ENCODE peak calls at places on chromosomes 6 and 20, in five cellular contexts. V is ascending aorta, R is esophagus squamous epithelium, Z is AG04450, E is PC-3. K is an unnamed sample.

GRCh38 chr6:13267142-13267621 is 61.2 kb downstream of the TBC1D7 start:
- DNase-seq in Z (no peak), E (peak), R (no peak), V (no peak), K (no peak)

GRCh38 chr20:5714261-5715041 is 35.8 kb upstream of the SHLD1 start:
- DNase-seq in Z (no peak), E (peak), V (no peak), R (no peak), K (no peak)

GRCh38 chr6:143664171-143664570 is 13.6 kb upstream of the PHACTR2 start:
- DNase-seq in V (no peak), E (no peak), Z (no peak), R (no peak), K (no peak)

GRCh38 chr6:3226422-3227362 is 761 bp downstream of the TUBB2B start:
- DNase-seq in V (no peak), Z (no peak), R (no peak), E (no peak), K (no peak)

GRCh38 chr6:15296735-15297134 is 50.9 kb downstream of the JARID2 start:
- DNase-seq in R (no peak), Z (no peak), V (no peak), E (no peak), K (no peak)

GRCh38 chr6:113219783-113220182 is 637.4 kb upstream of the MARCKS start:
- DNase-seq in R (no peak), V (no peak), E (no peak), Z (no peak), K (no peak)

GRCh38 chr6:141107562-141108160 is 1025.1 kb upstream of the GJE1 start:
- DNase-seq in R (no peak), E (peak), V (no peak), Z (no peak), K (peak)

GRCh38 chr6:156250593-156250992 is 526.6 kb upstream of the ARID1B start:
- DNase-seq in E (no peak), R (no peak), Z (no peak), V (no peak), K (no peak)

GRCh38 chr20:22795897-22796296 is 211.5 kb upstream of the FOXA2 start:
- DNase-seq in R (no peak), V (no peak), E (peak), Z (peak), K (peak)

GRCh38 chr6:129209355-129209754 is 326.4 kb downstream of the LAMA2 start:
- DNase-seq in R (no peak), E (no peak), V (no peak), Z (no peak), K (no peak)

GRCh38 chr6:134550604-134551003 is 232.7 kb upstream of the SGK1 start:
- DNase-seq in V (no peak), Z (peak), R (no peak), E (no peak), K (no peak)

GRCh38 chr20:32820000-32820697 is 395 bp downstream of the MAPRE1 start:
- DNase-seq in Z (no peak), E (peak), V (no peak), R (peak), K (no peak)

GRCh38 chr6:118708736-118709135 is 57.3 kb upstream of the CEP85L start:
- DNase-seq in Z (no peak), E (peak), R (no peak), V (no peak), K (no peak)

GRCh38 chr6:13248053-13248452 is 80.3 kb downstream of the TBC1D7 start:
- DNase-seq in Z (peak), R (no peak), E (peak), V (no peak), K (no peak)

GRCh38 chr20:1319462-1319861 is 9.5 kb downstream of the SDCBP2 start:
- DNase-seq in Z (no peak), E (no peak), R (no peak), V (no peak), K (no peak)

GRCh38 chr6:89941031-89941775 is 46.9 kb downstream of the GJA10 start:
- DNase-seq in V (no peak), Z (no peak), R (no peak), E (peak), K (no peak)

GRCh38 chr6:28226460-28226859 is 1.4 kb downstream of the ZSCAN9 start:
- DNase-seq in V (no peak), Z (no peak), E (no peak), R (no peak), K (no peak)

GRCh38 chr6:84763397-84764331 is 734 bp downstream of the TBX18 start:
- DNase-seq in V (peak), R (no peak), Z (no peak), E (no peak), K (no peak)

GRCh38 chr20:6882911-6883310 is 115.4 kb downstream of the BMP2 start:
- DNase-seq in Z (no peak), V (no peak), E (peak), R (no peak), K (peak)

GRCh38 chr6:154703094-154703493 is 30.1 kb upstream of the SCAF8 start:
- DNase-seq in V (no peak), Z (no peak), E (no peak), R (no peak), K (no peak)

GRCh38 chr6:85923013-85923430 is 280.3 kb upstream of the SYNCRIP start:
- DNase-seq in V (no peak), Z (peak), E (peak), R (no peak), K (peak)

GRCh38 chr6:32558426-32559057 is 28.5 kb upstream of the HLA-DRB5 start:
- DNase-seq in E (no peak), Z (no peak), V (no peak), R (no peak), K (no peak)

GRCh38 chr6:82396964-82397761 is 33.5 kb downstream of the TPBG start:
- DNase-seq in Z (peak), E (peak), V (no peak), R (no peak), K (peak)

GRCh38 chr6:132934496-132934895 is 120.1 kb downstream of the RPS12 start:
- DNase-seq in V (no peak), Z (no peak), R (no peak), E (no peak), K (no peak)

GRCh38 chr6:159984268-159984786 is 15.4 kb downstream of the IGF2R start:
- DNase-seq in V (no peak), E (peak), Z (peak), R (no peak), K (no peak)

GRCh38 chr6:152482289-152482688 is 154.9 kb downstream of the SYNE1 start:
- DNase-seq in R (no peak), Z (no peak), V (no peak), E (no peak), K (no peak)

GRCh38 chr20:17558154-17558940 is 11.5 kb upstream of the DSTN start:
- DNase-seq in V (peak), E (peak), R (no peak), Z (peak), K (no peak)

GRCh38 chr20:64176548-64177419 is 12.5 kb downstream of the MYT1 start:
- DNase-seq in V (no peak), Z (no peak), R (no peak), E (no peak), K (no peak)
- H3K4me3 ChIP-seq in V (no peak), Z (no peak), R (no peak), E (no peak), K (no peak)

GRCh38 chr6:150900049-150900448 is 34.5 kb downstream of the MTHFD1L start:
- DNase-seq in R (no peak), E (no peak), Z (no peak), V (no peak), K (no peak)
- TF ChIP-seq CTCF in R (no peak), E (no peak), Z (no peak), V (no peak), K (no peak)

GRCh38 chr6:106517699-106518098 is 111.6 kb downstream of the RTN4IP1 start:
- DNase-seq in Z (no peak), R (no peak), V (no peak), E (no peak), K (no peak)

GRCh38 chr6:106522557-106522956 is 106.7 kb downstream of the RTN4IP1 start:
- DNase-seq in Z (no peak), R (no peak), E (no peak), V (no peak), K (no peak)

GRCh38 chr6:106520711-106521367 is 108.5 kb downstream of the RTN4IP1 start:
- DNase-seq in V (no peak), R (no peak), Z (no peak), E (no peak), K (no peak)

GRCh38 chr6:106518748-106519147 is 110.5 kb downstream of the RTN4IP1 start:
- DNase-seq in R (no peak), Z (no peak), E (no peak), V (no peak), K (no peak)

GRCh38 chr6:106519460-106520394 is 109.6 kb downstream of the RTN4IP1 start:
- DNase-seq in Z (peak), V (no peak), R (no peak), E (peak), K (peak)
- H3K4me3 ChIP-seq in Z (no peak), V (peak), R (peak), E (peak), K (no peak)

GRCh38 chr20:20405619-20406018 is 37.7 kb downstream of the INSM1 start:
- DNase-seq in R (no peak), E (no peak), Z (no peak), V (no peak), K (no peak)

GRCh38 chr20:20406306-20406705 is 38.4 kb downstream of the INSM1 start:
- DNase-seq in E (no peak), Z (no peak), V (no peak), R (no peak), K (no peak)

GRCh38 chr20:20409326-20409725 is 41.4 kb downstream of the INSM1 start:
- DNase-seq in R (no peak), Z (no peak), V (no peak), E (no peak), K (no peak)

GRCh38 chr20:20410678-20411077 is 42.8 kb downstream of the INSM1 start:
- DNase-seq in R (no peak), Z (no peak), E (no peak), V (no peak), K (no peak)

DNA sequence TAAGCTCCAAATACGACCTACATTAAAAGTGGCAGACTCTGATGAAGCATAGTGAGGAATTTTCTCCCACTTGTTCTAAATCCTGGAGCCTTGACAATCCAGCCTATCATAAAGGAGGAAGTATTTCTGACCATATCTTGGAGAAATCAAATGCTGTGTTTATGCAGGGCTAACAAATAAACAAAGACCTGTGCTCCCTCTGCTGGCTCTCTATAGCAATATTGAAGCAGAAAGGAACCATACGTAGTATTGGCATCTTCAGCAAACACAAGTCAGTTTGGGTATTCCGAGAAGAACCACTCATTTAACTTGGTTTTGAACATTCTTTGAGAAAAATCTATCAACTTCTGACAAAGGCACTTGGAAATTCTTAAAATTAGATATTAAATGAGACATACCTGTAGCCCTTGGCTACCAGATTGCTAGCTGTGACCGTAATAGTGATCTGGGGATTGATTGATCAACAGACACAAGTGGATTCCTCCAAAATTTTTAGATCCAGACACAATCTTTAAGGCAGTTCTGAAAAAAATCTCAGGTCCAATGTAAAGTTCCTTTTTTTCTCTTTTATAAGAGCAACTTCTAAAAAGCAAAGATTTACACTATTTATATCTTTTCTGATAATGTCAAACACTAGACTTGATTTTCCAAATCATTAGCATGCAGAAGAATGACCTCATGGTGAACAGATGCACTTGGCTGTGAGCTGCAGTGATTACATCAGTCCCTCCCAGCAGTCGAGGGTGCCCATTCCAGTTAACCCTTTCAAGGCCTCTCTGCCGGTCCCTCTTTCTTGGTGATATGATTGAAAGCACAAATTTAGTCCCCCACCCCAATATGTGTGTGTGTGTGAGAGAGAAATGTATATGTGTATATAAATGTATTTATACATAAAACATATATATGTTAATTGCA is 40.2 kb downstream of the INSM1 start:
- DNase-seq in V (no peak), R (no peak), E (peak), Z (no peak), K (peak)
- TF ChIP-seq CTCF in V (no peak), R (no peak), E (peak), Z (peak), K (peak)

GRCh38 chr20:3711418-3712043 is 869 bp downstream of the SIGLEC1 start:
- DNase-seq in Z (no peak), V (no peak), R (no peak), E (no peak), K (no peak)
- H3K4me3 ChIP-seq in Z (no peak), V (peak), R (peak), E (no peak), K (no peak)

DNA sequence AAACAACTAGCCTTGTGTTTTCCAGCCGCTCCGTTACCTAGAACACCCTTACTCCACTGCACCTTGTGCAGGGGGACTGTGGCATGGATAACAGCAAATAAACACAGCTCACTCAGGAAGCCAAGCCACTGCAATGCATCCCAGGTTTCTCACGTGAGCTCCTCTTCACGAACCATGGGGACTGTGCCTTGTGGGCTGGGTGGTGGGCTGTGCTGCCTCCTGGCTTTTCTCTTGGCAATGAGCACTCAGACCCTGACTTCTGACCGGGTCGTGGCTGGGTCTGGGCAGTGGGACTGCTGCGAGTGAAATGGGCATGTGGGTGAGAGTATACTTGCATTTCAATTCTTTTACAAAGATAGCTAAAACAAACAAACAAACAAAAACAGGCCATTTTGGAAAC is 120.1 kb downstream of the ARMC2 start:
- DNase-seq in R (no peak), E (no peak), Z (no peak), V (no peak), K (no peak)
- TF ChIP-seq CTCF in R (no peak), E (no peak), Z (no peak), V (no peak), K (no peak)

GRCh38 chr6:52549428-52549827 is 27.4 kb downstream of the TRAM2 start:
- DNase-seq in Z (no peak), V (no peak), E (no peak), R (no peak), K (no peak)
- H3K4me3 ChIP-seq in Z (no peak), V (no peak), E (no peak), R (no peak), K (no peak)

GRCh38 chr20:13302647-13303425 is 81.8 kb downstream of the ISM1 start:
- DNase-seq in R (no peak), Z (no peak), E (peak), V (no peak), K (no peak)
- TF ChIP-seq CTCF in R (peak), Z (peak), E (peak), V (no peak), K (peak)

DNA sequence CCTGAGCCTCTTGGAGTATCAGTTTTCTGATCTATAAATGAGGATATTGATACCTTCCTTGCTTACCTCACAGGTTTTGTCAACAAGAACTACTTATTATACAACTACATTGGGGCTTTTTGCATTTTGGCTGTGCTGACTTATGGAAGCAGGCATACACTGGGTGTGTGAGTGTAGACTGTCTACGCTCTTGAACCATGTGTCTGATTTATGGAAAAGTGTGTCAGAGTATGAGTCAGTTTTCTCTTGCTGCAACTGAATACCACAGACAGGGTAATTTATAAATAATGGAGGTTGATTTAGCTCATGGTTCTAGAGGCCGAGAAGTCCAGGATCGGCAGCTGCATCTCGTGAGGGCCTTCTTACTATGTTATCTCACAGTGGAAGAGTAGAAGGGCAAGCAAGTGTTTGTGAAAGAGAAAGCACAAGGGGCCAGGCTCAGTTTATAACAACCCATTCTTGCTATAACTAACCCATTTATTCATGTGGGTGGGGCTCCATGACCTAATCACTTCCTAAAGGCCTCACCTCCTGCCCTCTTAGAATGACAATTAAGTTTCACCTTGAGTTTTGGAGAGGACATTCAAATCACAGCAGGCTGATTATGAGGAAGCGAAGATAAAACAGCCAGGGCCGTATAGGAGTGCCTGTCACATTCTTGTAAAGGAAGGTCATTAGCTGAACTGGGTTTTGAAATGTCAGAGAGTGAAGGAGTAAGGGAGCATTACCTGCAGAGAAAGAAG is 6.8 kb downstream of the GPR31 start:
- DNase-seq in V (no peak), E (no peak), Z (no peak), R (no peak), K (no peak)
- H3K4me3 ChIP-seq in V (no peak), E (no peak), Z (no peak), R (no peak), K (no peak)

DNA sequence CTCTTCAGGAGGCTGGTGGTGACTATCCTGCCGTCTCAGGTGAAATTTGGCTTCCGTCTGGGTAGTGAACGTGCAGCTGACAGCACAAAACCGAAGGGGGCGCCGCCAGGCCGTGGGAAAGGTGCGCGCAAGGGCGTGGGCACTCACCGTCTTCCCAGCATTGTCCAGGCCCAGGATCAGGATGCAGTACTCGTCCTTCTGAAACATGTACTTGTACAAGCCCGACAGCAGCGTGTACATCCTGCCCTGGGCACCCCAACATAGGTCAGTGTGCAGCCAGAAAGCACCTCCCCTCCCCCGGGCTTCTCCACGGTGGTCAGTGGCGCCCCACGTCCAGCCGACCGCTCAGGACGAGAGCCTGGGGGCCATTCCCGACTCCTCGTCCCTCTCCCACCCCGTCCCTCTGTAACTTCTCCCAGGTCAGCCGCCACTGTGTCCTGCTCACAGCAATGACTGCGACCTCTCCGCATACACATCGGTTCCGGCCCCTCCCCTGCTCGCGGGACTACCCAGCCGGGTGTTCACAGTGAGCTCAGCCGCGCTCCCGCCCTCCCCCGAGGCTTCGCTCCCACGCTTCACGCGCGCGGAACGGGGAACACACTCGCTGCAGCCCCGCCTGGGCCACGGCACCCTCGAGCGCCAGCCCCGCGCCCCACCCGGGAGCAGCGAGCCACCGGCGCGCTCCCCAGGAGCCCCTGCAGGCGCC is 771 bp downstream of the ARFRP1 start:
- DNase-seq in E (peak), Z (no peak), R (no peak), V (no peak), K (no peak)
- TF ChIP-seq CTCF in E (peak), Z (peak), R (no peak), V (no peak), K (peak)

K was measured in epithelial cell of proximal tubule.